ENCODE peak calls at places on chromosomes 5 and 9, in eight cellular contexts. V is nephron progenitor cell, P is H9, O is Peyer's patch, E is mucosa of descending colon, A is pancreas, W is progenitor cell of endocrine pancreas, D is WERI-Rb-1. U is an unnamed sample.

GRCh38 chr5:83345423-83345822 is 126.1 kb upstream of the VCAN start:
- DNase-seq in V (no peak), P (no peak), O (no peak), E (no peak), A (no peak), W (no peak), D (no peak), U (no peak)

GRCh38 chr5:8184455-8185063 is 315.6 kb downstream of the MTRR start:
- DNase-seq in V (peak), P (peak), O (peak), E (peak), A (peak), W (peak), D (peak), U (peak)

GRCh38 chr9:98563997-98564396 is 144.7 kb downstream of the GABBR2 start:
- DNase-seq in V (no peak), P (no peak), O (no peak), E (no peak), A (no peak), W (no peak), D (no peak), U (no peak)

GRCh38 chr9:93105620-93106019 is 9.6 kb downstream of the CARD19 start:
- DNase-seq in V (no peak), P (no peak), O (no peak), E (no peak), A (no peak), W (no peak), D (no peak), U (no peak)

GRCh38 chr5:149817539-149817938 is 87.4 kb downstream of the PPARGC1B start:
- DNase-seq in V (no peak), P (no peak), O (no peak), E (no peak), A (no peak), W (no peak), D (no peak), U (no peak)

GRCh38 chr5:160213537-160213936 is 15.8 kb upstream of the FABP6 start:
- DNase-seq in V (no peak), P (no peak), O (no peak), E (no peak), A (no peak), W (no peak), D (no peak), U (peak)

GRCh38 chr5:3010301-3010952 is 258.9 kb upstream of the IRX2 start:
- DNase-seq in V (no peak), P (no peak), O (no peak), E (no peak), A (peak), W (no peak), D (no peak), U (no peak)

GRCh38 chr9:97543568-97543967 is 42.1 kb downstream of the TMOD1 start:
- DNase-seq in V (no peak), P (no peak), O (no peak), E (no peak), A (no peak), W (no peak), D (no peak), U (no peak)

GRCh38 chr5:43400082-43400481 is 12.1 kb downstream of the CCL28 start:
- DNase-seq in V (no peak), P (no peak), O (no peak), E (no peak), A (no peak), W (no peak), D (no peak), U (no peak)

GRCh38 chr5:151072234-151073025 is 8.4 kb downstream of the TNIP1 start:
- DNase-seq in V (no peak), P (no peak), O (no peak), E (no peak), A (no peak), W (no peak), D (no peak), U (no peak)

GRCh38 chr5:108655750-108656450 is 91.8 kb upstream of the FER start:
- DNase-seq in V (no peak), P (no peak), O (no peak), E (no peak), A (no peak), W (no peak), D (no peak), U (no peak)

GRCh38 chr9:86406366-86406765 is 52.2 kb upstream of the TUT7 start:
- DNase-seq in V (no peak), P (no peak), O (no peak), E (no peak), A (no peak), W (no peak), D (no peak), U (no peak)

GRCh38 chr5:133292300-133292699 is 240.5 kb downstream of the HSPA4 start:
- DNase-seq in V (no peak), P (no peak), O (no peak), E (no peak), A (no peak), W (no peak), D (no peak), U (no peak)

GRCh38 chr9:70534058-70534457 is 119.6 kb upstream of the KLF9 start:
- DNase-seq in V (no peak), P (no peak), O (no peak), E (no peak), A (no peak), W (no peak), D (no peak), U (no peak)

GRCh38 chr9:103755986-103756385 is 338.1 kb upstream of the SMC2 start:
- DNase-seq in V (no peak), P (no peak), O (no peak), E (no peak), A (no peak), W (no peak), D (no peak), U (no peak)

GRCh38 chr5:124057161-124057814 is 545.3 kb downstream of the CSNK1G3 start:
- DNase-seq in V (peak), P (no peak), O (peak), E (peak), A (peak), W (no peak), D (peak), U (peak)

GRCh38 chr5:53055359-53055758 is 54.2 kb downstream of the MOCS2 start:
- DNase-seq in V (no peak), P (no peak), O (no peak), E (no peak), A (no peak), W (no peak), D (no peak), U (no peak)

GRCh38 chr5:53984987-53985386 is 325.4 kb downstream of the ARL15 start:
- DNase-seq in V (no peak), P (no peak), O (no peak), E (no peak), A (no peak), W (no peak), D (no peak), U (no peak)

GRCh38 chr9:86713456-86713855 is 233.8 kb downstream of the GAS1 start:
- DNase-seq in V (no peak), P (no peak), O (no peak), E (no peak), A (no peak), W (no peak), D (no peak), U (no peak)

GRCh38 chr5:158820891-158821290 is 278.8 kb downstream of the EBF1 start:
- DNase-seq in V (no peak), P (no peak), O (peak), E (no peak), A (no peak), W (no peak), D (no peak), U (peak)

GRCh38 chr5:5536871-5537270 is 114.4 kb downstream of the ICE1 start:
- DNase-seq in V (no peak), P (no peak), O (no peak), E (no peak), A (no peak), W (no peak), D (peak), U (no peak)

GRCh38 chr5:60487885-60488425 is 212.0 kb downstream of the DEPDC1B start:
- DNase-seq in V (no peak), P (no peak), O (no peak), E (peak), A (peak), W (no peak), D (peak), U (no peak)

GRCh38 chr5:15286659-15287058 is 213.3 kb upstream of the FBXL7 start:
- DNase-seq in V (no peak), P (no peak), O (no peak), E (no peak), A (no peak), W (no peak), D (peak), U (no peak)
- TF ChIP-seq CTCF in V (no peak), P (peak), O (no peak), E (no peak), A (no peak), W (peak), D (peak), U (no peak)

GRCh38 chr5:135857630-135858311 is 23.3 kb downstream of the SLC25A48 start:
- DNase-seq in V (no peak), P (no peak), O (no peak), E (no peak), A (no peak), W (no peak), D (no peak), U (no peak)
- TF ChIP-seq CTCF in V (no peak), P (no peak), O (no peak), E (no peak), A (no peak), W (no peak), D (no peak), U (no peak)

GRCh38 chr9:15513335-15513734 is 2.6 kb upstream of the PSIP1 start:
- DNase-seq in V (no peak), P (peak), O (no peak), E (no peak), A (no peak), W (no peak), D (peak), U (peak)
- TF ChIP-seq CTCF in V (no peak), P (peak), O (no peak), E (no peak), A (no peak), W (peak), D (peak), U (peak)

DNA sequence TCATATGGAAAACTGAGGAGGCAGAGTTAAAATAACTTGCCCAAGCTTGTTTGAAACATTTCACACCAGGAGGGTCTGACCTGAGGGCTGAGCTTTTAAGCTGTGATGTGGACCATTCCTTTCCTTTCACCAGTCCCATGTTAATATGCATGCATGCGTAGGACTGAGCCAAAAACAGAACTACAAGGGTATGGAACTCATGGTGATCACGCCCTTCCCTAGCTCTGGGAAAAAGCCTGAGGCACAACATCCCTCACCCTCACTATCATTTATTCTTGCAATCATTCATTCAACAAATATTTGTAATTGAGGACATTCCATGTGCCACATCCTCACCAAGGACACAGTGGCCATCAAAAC is 87.4 kb upstream of the FAM169A start:
- DNase-seq in V (no peak), P (no peak), O (no peak), E (no peak), A (no peak), W (no peak), D (no peak), U (no peak)
- TF ChIP-seq CTCF in V (no peak), P (no peak), O (no peak), E (no peak), A (no peak), W (no peak), D (no peak), U (no peak)

GRCh38 chr5:74919041-74919440 is 52.9 kb upstream of the FAM169A start:
- DNase-seq in V (no peak), P (no peak), O (no peak), E (no peak), A (no peak), W (no peak), D (no peak), U (no peak)
- TF ChIP-seq CTCF in V (no peak), P (no peak), O (no peak), E (no peak), A (no peak), W (no peak), D (no peak), U (no peak)

DNA sequence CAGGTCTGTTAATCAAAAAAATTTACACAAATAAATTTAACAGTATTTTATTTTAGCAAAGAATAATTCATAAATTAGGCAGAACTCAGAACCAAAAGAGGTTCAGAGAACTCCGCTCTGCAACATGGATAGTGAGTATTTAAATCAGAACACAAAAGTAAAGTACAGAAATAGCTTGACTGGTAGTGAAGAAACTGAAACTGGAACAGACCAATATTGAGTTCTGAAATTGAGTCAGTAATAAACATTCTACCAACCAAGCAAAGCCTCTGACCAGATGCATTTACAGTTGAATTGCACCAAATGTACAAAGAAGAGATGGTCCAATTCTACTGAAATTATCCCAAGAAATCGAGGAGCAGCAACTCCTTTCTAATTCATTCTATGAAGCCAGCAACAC is 1542.8 kb downstream of the EFNA5 start:
- DNase-seq in V (no peak), P (no peak), O (no peak), E (no peak), A (no peak), W (no peak), D (no peak), U (peak)
- TF ChIP-seq CTCF in V (no peak), P (no peak), O (no peak), E (no peak), A (no peak), W (no peak), D (no peak), U (no peak)

DNA sequence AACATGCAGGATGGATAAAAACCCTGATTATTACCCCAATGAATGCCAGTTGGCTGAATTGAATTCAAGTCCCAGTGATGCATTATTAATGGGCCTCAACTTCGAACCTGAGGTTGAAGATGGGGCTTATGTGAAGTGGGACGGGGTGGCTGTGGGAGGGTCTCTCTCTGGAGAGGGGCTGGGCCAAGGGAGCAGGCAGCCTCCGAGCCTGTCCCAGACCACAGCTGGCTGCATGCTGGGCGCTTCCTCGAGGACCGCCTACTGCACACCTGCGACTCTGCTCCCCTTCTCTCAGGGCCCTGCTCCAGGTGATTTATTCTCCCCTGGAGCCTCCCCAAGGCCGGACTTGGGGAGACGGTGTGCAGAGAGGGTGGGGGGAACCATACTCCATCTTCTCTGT is 568.3 kb downstream of the CCDC171 start:
- DNase-seq in V (no peak), P (no peak), O (no peak), E (no peak), A (no peak), W (no peak), D (no peak), U (no peak)
- TF ChIP-seq CTCF in V (no peak), P (no peak), O (no peak), E (no peak), A (no peak), W (no peak), D (no peak), U (no peak)

DNA sequence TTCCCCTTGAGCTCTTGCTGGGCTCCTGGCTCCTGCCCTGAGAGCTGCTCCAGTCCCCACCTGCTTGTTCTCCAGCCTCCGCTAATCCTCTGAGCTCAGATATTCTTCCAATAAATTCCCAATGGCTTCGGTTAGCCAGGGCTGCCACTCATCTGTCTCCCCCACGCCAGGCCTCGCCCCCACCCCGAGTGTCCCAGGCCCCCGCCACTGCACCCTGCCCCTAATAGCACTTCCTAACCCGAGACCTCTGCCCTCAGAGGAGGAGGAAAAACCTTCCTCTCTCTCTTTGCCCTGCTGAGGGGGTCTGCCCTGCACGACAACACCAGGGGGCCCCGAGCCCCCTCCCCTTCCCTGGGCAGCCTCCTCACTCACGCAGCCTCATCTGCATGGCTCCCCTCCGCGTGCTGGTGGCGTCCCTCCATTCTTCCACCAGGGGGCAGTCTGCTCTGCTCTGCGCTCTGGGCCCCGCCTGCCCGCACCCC is 5.4 kb upstream of the LCN15 start:
- DNase-seq in V (peak), P (peak), O (peak), E (peak), A (peak), W (no peak), D (peak), U (peak)
- TF ChIP-seq CTCF in V (peak), P (peak), O (peak), E (peak), A (peak), W (peak), D (peak), U (peak)

U was measured in GM12865.